ENCODE peak calls at places on chromosomes 2 and 18, in nine cellular contexts. One of them, this sample, is unnamed.
A peak's percentile ranks its signal among the peaks of the same experiment; 100 is the strongest.

GRCh38 chr2:181354626-181355025 is 102.6 kb upstream of the ITGA4 start:
- DNase-seq in stimulated activated naive CD8-positive, alpha-beta T cell treated with anti-CD3 and anti-CD28 coated beads, Interleukin-15, Interleukin-2, amounts not matched to agents 100 U/mL and 50 U/mL, for 24 hours: no peak
- DNase-seq in stimulated activated CD4-positive, alpha-beta T cell treated with anti-CD3 and anti-CD28 coated beads, TNF-alpha, amount 100 ng/mL, for 4 hours: no peak
- DNase-seq in hippocampal formation: no peak
- DNase-seq in HFFc6: peak; percentile 72
- DNase-seq in T-helper 9 cell: no peak
- DNase-seq in activated CD8-positive, alpha-beta memory T cell treated with anti-CD3 and anti-CD28 coated beads, Interleukin-2, amount 50 U/mL, for 48 hours: no peak
- DNase-seq in cerebellum: no peak
- DNase-seq in activated naive CD4-positive, alpha-beta T cell: no peak
- DNase-seq in this sample: no peak

GRCh38 chr18:1665064-1665463 is 760.4 kb downstream of the ADCYAP1 start:
- DNase-seq in stimulated activated naive CD8-positive, alpha-beta T cell treated with anti-CD3 and anti-CD28 coated beads, Interleukin-15, Interleukin-2, amounts not matched to agents 100 U/mL and 50 U/mL, for 24 hours: no peak
- DNase-seq in stimulated activated CD4-positive, alpha-beta T cell treated with anti-CD3 and anti-CD28 coated beads, TNF-alpha, amount 100 ng/mL, for 4 hours: no peak
- DNase-seq in hippocampal formation: no peak
- DNase-seq in HFFc6: no peak
- DNase-seq in T-helper 9 cell: no peak
- DNase-seq in activated CD8-positive, alpha-beta memory T cell treated with anti-CD3 and anti-CD28 coated beads, Interleukin-2, amount 50 U/mL, for 48 hours: no peak
- DNase-seq in cerebellum: no peak
- DNase-seq in activated naive CD4-positive, alpha-beta T cell: no peak
- DNase-seq in this sample: no peak

GRCh38 chr2:237791977-237792727 is 6.4 kb upstream of the RBM44 start:
- DNase-seq in stimulated activated naive CD8-positive, alpha-beta T cell treated with anti-CD3 and anti-CD28 coated beads, Interleukin-15, Interleukin-2, amounts not matched to agents 100 U/mL and 50 U/mL, for 24 hours: no peak
- DNase-seq in stimulated activated CD4-positive, alpha-beta T cell treated with anti-CD3 and anti-CD28 coated beads, TNF-alpha, amount 100 ng/mL, for 4 hours: no peak
- DNase-seq in hippocampal formation: no peak
- DNase-seq in HFFc6: peak; percentile 6
- DNase-seq in T-helper 9 cell: no peak
- DNase-seq in activated CD8-positive, alpha-beta memory T cell treated with anti-CD3 and anti-CD28 coated beads, Interleukin-2, amount 50 U/mL, for 48 hours: no peak
- DNase-seq in cerebellum: no peak
- DNase-seq in activated naive CD4-positive, alpha-beta T cell: no peak
- DNase-seq in this sample: no peak

GRCh38 chr18:2680216-2680792 is 24.8 kb downstream of the SMCHD1 start:
- DNase-seq in stimulated activated naive CD8-positive, alpha-beta T cell treated with anti-CD3 and anti-CD28 coated beads, Interleukin-15, Interleukin-2, amounts not matched to agents 100 U/mL and 50 U/mL, for 24 hours: no peak
- DNase-seq in stimulated activated CD4-positive, alpha-beta T cell treated with anti-CD3 and anti-CD28 coated beads, TNF-alpha, amount 100 ng/mL, for 4 hours: no peak
- DNase-seq in hippocampal formation: no peak
- DNase-seq in HFFc6: no peak
- DNase-seq in T-helper 9 cell: no peak
- DNase-seq in activated CD8-positive, alpha-beta memory T cell treated with anti-CD3 and anti-CD28 coated beads, Interleukin-2, amount 50 U/mL, for 48 hours: no peak
- DNase-seq in cerebellum: no peak
- DNase-seq in activated naive CD4-positive, alpha-beta T cell: no peak
- DNase-seq in this sample: no peak

GRCh38 chr2:66803651-66804050 is 368.7 kb downstream of the MEIS1 start:
- DNase-seq in stimulated activated naive CD8-positive, alpha-beta T cell treated with anti-CD3 and anti-CD28 coated beads, Interleukin-15, Interleukin-2, amounts not matched to agents 100 U/mL and 50 U/mL, for 24 hours: no peak
- DNase-seq in stimulated activated CD4-positive, alpha-beta T cell treated with anti-CD3 and anti-CD28 coated beads, TNF-alpha, amount 100 ng/mL, for 4 hours: no peak
- DNase-seq in hippocampal formation: no peak
- DNase-seq in HFFc6: peak; percentile 4
- DNase-seq in T-helper 9 cell: no peak
- DNase-seq in activated CD8-positive, alpha-beta memory T cell treated with anti-CD3 and anti-CD28 coated beads, Interleukin-2, amount 50 U/mL, for 48 hours: no peak
- DNase-seq in cerebellum: no peak
- DNase-seq in activated naive CD4-positive, alpha-beta T cell: no peak
- DNase-seq in this sample: no peak

GRCh38 chr2:202135111-202135874 is 62.2 kb downstream of the KIAA2012 start:
- DNase-seq in stimulated activated naive CD8-positive, alpha-beta T cell treated with anti-CD3 and anti-CD28 coated beads, Interleukin-15, Interleukin-2, amounts not matched to agents 100 U/mL and 50 U/mL, for 24 hours: no peak
- DNase-seq in stimulated activated CD4-positive, alpha-beta T cell treated with anti-CD3 and anti-CD28 coated beads, TNF-alpha, amount 100 ng/mL, for 4 hours: no peak
- DNase-seq in hippocampal formation: peak; percentile 10
- DNase-seq in HFFc6: peak; percentile 99
- DNase-seq in T-helper 9 cell: no peak
- DNase-seq in activated CD8-positive, alpha-beta memory T cell treated with anti-CD3 and anti-CD28 coated beads, Interleukin-2, amount 50 U/mL, for 48 hours: no peak
- DNase-seq in cerebellum: no peak
- DNase-seq in activated naive CD4-positive, alpha-beta T cell: no peak
- DNase-seq in this sample: no peak

GRCh38 chr18:78506031-78506461 is 473.6 kb upstream of the SALL3 start:
- DNase-seq in stimulated activated naive CD8-positive, alpha-beta T cell treated with anti-CD3 and anti-CD28 coated beads, Interleukin-15, Interleukin-2, amounts not matched to agents 100 U/mL and 50 U/mL, for 24 hours: no peak
- DNase-seq in stimulated activated CD4-positive, alpha-beta T cell treated with anti-CD3 and anti-CD28 coated beads, TNF-alpha, amount 100 ng/mL, for 4 hours: no peak
- DNase-seq in hippocampal formation: peak; percentile 42
- DNase-seq in HFFc6: no peak
- DNase-seq in T-helper 9 cell: no peak
- DNase-seq in activated CD8-positive, alpha-beta memory T cell treated with anti-CD3 and anti-CD28 coated beads, Interleukin-2, amount 50 U/mL, for 48 hours: no peak
- DNase-seq in cerebellum: no peak
- DNase-seq in activated naive CD4-positive, alpha-beta T cell: no peak
- DNase-seq in this sample: no peak

GRCh38 chr18:37450434-37451133 is 115.0 kb downstream of the CELF4 start:
- DNase-seq in stimulated activated naive CD8-positive, alpha-beta T cell treated with anti-CD3 and anti-CD28 coated beads, Interleukin-15, Interleukin-2, amounts not matched to agents 100 U/mL and 50 U/mL, for 24 hours: no peak
- DNase-seq in stimulated activated CD4-positive, alpha-beta T cell treated with anti-CD3 and anti-CD28 coated beads, TNF-alpha, amount 100 ng/mL, for 4 hours: no peak
- DNase-seq in hippocampal formation: no peak
- DNase-seq in HFFc6: peak; percentile 71
- DNase-seq in T-helper 9 cell: no peak
- DNase-seq in activated CD8-positive, alpha-beta memory T cell treated with anti-CD3 and anti-CD28 coated beads, Interleukin-2, amount 50 U/mL, for 48 hours: no peak
- DNase-seq in cerebellum: no peak
- DNase-seq in activated naive CD4-positive, alpha-beta T cell: no peak
- DNase-seq in this sample: no peak

GRCh38 chr18:77022556-77022955 is 110.0 kb downstream of the MBP start:
- DNase-seq in stimulated activated naive CD8-positive, alpha-beta T cell treated with anti-CD3 and anti-CD28 coated beads, Interleukin-15, Interleukin-2, amounts not matched to agents 100 U/mL and 50 U/mL, for 24 hours: no peak
- DNase-seq in stimulated activated CD4-positive, alpha-beta T cell treated with anti-CD3 and anti-CD28 coated beads, TNF-alpha, amount 100 ng/mL, for 4 hours: no peak
- DNase-seq in hippocampal formation: no peak
- DNase-seq in HFFc6: no peak
- DNase-seq in T-helper 9 cell: no peak
- DNase-seq in activated CD8-positive, alpha-beta memory T cell treated with anti-CD3 and anti-CD28 coated beads, Interleukin-2, amount 50 U/mL, for 48 hours: no peak
- DNase-seq in cerebellum: no peak
- DNase-seq in activated naive CD4-positive, alpha-beta T cell: no peak
- DNase-seq in this sample: no peak

GRCh38 chr18:75915941-75916640 is 488.6 kb upstream of the SMIM21 start:
- DNase-seq in stimulated activated naive CD8-positive, alpha-beta T cell treated with anti-CD3 and anti-CD28 coated beads, Interleukin-15, Interleukin-2, amounts not matched to agents 100 U/mL and 50 U/mL, for 24 hours: peak; percentile 4
- DNase-seq in stimulated activated CD4-positive, alpha-beta T cell treated with anti-CD3 and anti-CD28 coated beads, TNF-alpha, amount 100 ng/mL, for 4 hours: no peak
- DNase-seq in hippocampal formation: peak; percentile 5
- DNase-seq in HFFc6: no peak
- DNase-seq in T-helper 9 cell: no peak
- DNase-seq in activated CD8-positive, alpha-beta memory T cell treated with anti-CD3 and anti-CD28 coated beads, Interleukin-2, amount 50 U/mL, for 48 hours: no peak
- DNase-seq in cerebellum: peak; percentile 62
- DNase-seq in activated naive CD4-positive, alpha-beta T cell: no peak
- DNase-seq in this sample: no peak

GRCh38 chr2:217263796-217264195 is 403.9 kb upstream of the TNP1 start:
- DNase-seq in stimulated activated naive CD8-positive, alpha-beta T cell treated with anti-CD3 and anti-CD28 coated beads, Interleukin-15, Interleukin-2, amounts not matched to agents 100 U/mL and 50 U/mL, for 24 hours: no peak
- DNase-seq in stimulated activated CD4-positive, alpha-beta T cell treated with anti-CD3 and anti-CD28 coated beads, TNF-alpha, amount 100 ng/mL, for 4 hours: no peak
- DNase-seq in hippocampal formation: no peak
- DNase-seq in HFFc6: no peak
- DNase-seq in T-helper 9 cell: no peak
- DNase-seq in activated CD8-positive, alpha-beta memory T cell treated with anti-CD3 and anti-CD28 coated beads, Interleukin-2, amount 50 U/mL, for 48 hours: no peak
- DNase-seq in cerebellum: peak; percentile 5
- DNase-seq in activated naive CD4-positive, alpha-beta T cell: no peak
- DNase-seq in this sample: no peak

GRCh38 chr18:44698518-44698917 is 17.8 kb downstream of the SETBP1 start:
- DNase-seq in stimulated activated naive CD8-positive, alpha-beta T cell treated with anti-CD3 and anti-CD28 coated beads, Interleukin-15, Interleukin-2, amounts not matched to agents 100 U/mL and 50 U/mL, for 24 hours: no peak
- DNase-seq in stimulated activated CD4-positive, alpha-beta T cell treated with anti-CD3 and anti-CD28 coated beads, TNF-alpha, amount 100 ng/mL, for 4 hours: no peak
- DNase-seq in hippocampal formation: no peak
- DNase-seq in HFFc6: no peak
- DNase-seq in T-helper 9 cell: no peak
- DNase-seq in activated CD8-positive, alpha-beta memory T cell treated with anti-CD3 and anti-CD28 coated beads, Interleukin-2, amount 50 U/mL, for 48 hours: no peak
- DNase-seq in cerebellum: no peak
- DNase-seq in activated naive CD4-positive, alpha-beta T cell: no peak
- DNase-seq in this sample: no peak

GRCh38 chr2:11753452-11753885 is 7.0 kb downstream of the LPIN1 start:
- DNase-seq in stimulated activated naive CD8-positive, alpha-beta T cell treated with anti-CD3 and anti-CD28 coated beads, Interleukin-15, Interleukin-2, amounts not matched to agents 100 U/mL and 50 U/mL, for 24 hours: peak; percentile 47
- DNase-seq in stimulated activated CD4-positive, alpha-beta T cell treated with anti-CD3 and anti-CD28 coated beads, TNF-alpha, amount 100 ng/mL, for 4 hours: no peak
- DNase-seq in hippocampal formation: no peak
- DNase-seq in HFFc6: no peak
- DNase-seq in T-helper 9 cell: no peak
- DNase-seq in activated CD8-positive, alpha-beta memory T cell treated with anti-CD3 and anti-CD28 coated beads, Interleukin-2, amount 50 U/mL, for 48 hours: peak; percentile 64
- DNase-seq in cerebellum: no peak
- DNase-seq in activated naive CD4-positive, alpha-beta T cell: no peak
- DNase-seq in this sample: peak; percentile 63

GRCh38 chr2:3659447-3660432 is 1.7 kb downstream of the ALLC start:
- DNase-seq in stimulated activated naive CD8-positive, alpha-beta T cell treated with anti-CD3 and anti-CD28 coated beads, Interleukin-15, Interleukin-2, amounts not matched to agents 100 U/mL and 50 U/mL, for 24 hours: no peak
- DNase-seq in stimulated activated CD4-positive, alpha-beta T cell treated with anti-CD3 and anti-CD28 coated beads, TNF-alpha, amount 100 ng/mL, for 4 hours: no peak
- DNase-seq in hippocampal formation: no peak
- DNase-seq in HFFc6: no peak
- DNase-seq in T-helper 9 cell: no peak
- DNase-seq in activated CD8-positive, alpha-beta memory T cell treated with anti-CD3 and anti-CD28 coated beads, Interleukin-2, amount 50 U/mL, for 48 hours: no peak
- DNase-seq in cerebellum: no peak
- DNase-seq in activated naive CD4-positive, alpha-beta T cell: no peak
- DNase-seq in this sample: no peak

GRCh38 chr2:239258248-239258647 is 142.6 kb downstream of the HDAC4 start:
- DNase-seq in stimulated activated naive CD8-positive, alpha-beta T cell treated with anti-CD3 and anti-CD28 coated beads, Interleukin-15, Interleukin-2, amounts not matched to agents 100 U/mL and 50 U/mL, for 24 hours: no peak
- DNase-seq in stimulated activated CD4-positive, alpha-beta T cell treated with anti-CD3 and anti-CD28 coated beads, TNF-alpha, amount 100 ng/mL, for 4 hours: no peak
- DNase-seq in hippocampal formation: no peak
- DNase-seq in HFFc6: no peak
- DNase-seq in T-helper 9 cell: no peak
- DNase-seq in activated CD8-positive, alpha-beta memory T cell treated with anti-CD3 and anti-CD28 coated beads, Interleukin-2, amount 50 U/mL, for 48 hours: no peak
- DNase-seq in cerebellum: no peak
- DNase-seq in activated naive CD4-positive, alpha-beta T cell: no peak
- DNase-seq in this sample: no peak

GRCh38 chr2:150485114-150485870 is 2.2 kb downstream of the RND3 start:
- DNase-seq in stimulated activated naive CD8-positive, alpha-beta T cell treated with anti-CD3 and anti-CD28 coated beads, Interleukin-15, Interleukin-2, amounts not matched to agents 100 U/mL and 50 U/mL, for 24 hours: peak; percentile 3
- DNase-seq in stimulated activated CD4-positive, alpha-beta T cell treated with anti-CD3 and anti-CD28 coated beads, TNF-alpha, amount 100 ng/mL, for 4 hours: no peak
- DNase-seq in hippocampal formation: peak; percentile 14
- DNase-seq in HFFc6: peak; percentile 76
- DNase-seq in T-helper 9 cell: no peak
- DNase-seq in activated CD8-positive, alpha-beta memory T cell treated with anti-CD3 and anti-CD28 coated beads, Interleukin-2, amount 50 U/mL, for 48 hours: peak; percentile 50
- DNase-seq in cerebellum: peak; percentile 2
- DNase-seq in activated naive CD4-positive, alpha-beta T cell: no peak
- DNase-seq in this sample: peak; percentile 85

GRCh38 chr2:20453087-20453486 is 6.2 kb downstream of the RHOB start:
- DNase-seq in stimulated activated naive CD8-positive, alpha-beta T cell treated with anti-CD3 and anti-CD28 coated beads, Interleukin-15, Interleukin-2, amounts not matched to agents 100 U/mL and 50 U/mL, for 24 hours: no peak
- DNase-seq in stimulated activated CD4-positive, alpha-beta T cell treated with anti-CD3 and anti-CD28 coated beads, TNF-alpha, amount 100 ng/mL, for 4 hours: no peak
- DNase-seq in hippocampal formation: no peak
- DNase-seq in HFFc6: no peak
- DNase-seq in T-helper 9 cell: no peak
- DNase-seq in activated CD8-positive, alpha-beta memory T cell treated with anti-CD3 and anti-CD28 coated beads, Interleukin-2, amount 50 U/mL, for 48 hours: no peak
- DNase-seq in cerebellum: no peak
- DNase-seq in activated naive CD4-positive, alpha-beta T cell: no peak
- DNase-seq in this sample: no peak

GRCh38 chr2:98654702-98655488 is 46.5 kb downstream of the UNC50 start:
- DNase-seq in stimulated activated naive CD8-positive, alpha-beta T cell treated with anti-CD3 and anti-CD28 coated beads, Interleukin-15, Interleukin-2, amounts not matched to agents 100 U/mL and 50 U/mL, for 24 hours: peak; percentile 42
- DNase-seq in stimulated activated CD4-positive, alpha-beta T cell treated with anti-CD3 and anti-CD28 coated beads, TNF-alpha, amount 100 ng/mL, for 4 hours: no peak
- DNase-seq in hippocampal formation: no peak
- DNase-seq in HFFc6: no peak
- DNase-seq in T-helper 9 cell: no peak
- DNase-seq in activated CD8-positive, alpha-beta memory T cell treated with anti-CD3 and anti-CD28 coated beads, Interleukin-2, amount 50 U/mL, for 48 hours: no peak
- DNase-seq in cerebellum: no peak
- DNase-seq in activated naive CD4-positive, alpha-beta T cell: no peak
- DNase-seq in this sample: no peak

GRCh38 chr2:65231121-65231520 is 3.5 kb downstream of the ACTR2 start:
- DNase-seq in stimulated activated naive CD8-positive, alpha-beta T cell treated with anti-CD3 and anti-CD28 coated beads, Interleukin-15, Interleukin-2, amounts not matched to agents 100 U/mL and 50 U/mL, for 24 hours: no peak
- DNase-seq in stimulated activated CD4-positive, alpha-beta T cell treated with anti-CD3 and anti-CD28 coated beads, TNF-alpha, amount 100 ng/mL, for 4 hours: no peak
- DNase-seq in hippocampal formation: no peak
- DNase-seq in HFFc6: peak; percentile 26
- DNase-seq in T-helper 9 cell: no peak
- DNase-seq in activated CD8-positive, alpha-beta memory T cell treated with anti-CD3 and anti-CD28 coated beads, Interleukin-2, amount 50 U/mL, for 48 hours: no peak
- DNase-seq in cerebellum: no peak
- DNase-seq in activated naive CD4-positive, alpha-beta T cell: no peak
- DNase-seq in this sample: no peak

GRCh38 chr2:240566203-240567136 is 1.8 kb upstream of the RNPEPL1 start:
- DNase-seq in stimulated activated naive CD8-positive, alpha-beta T cell treated with anti-CD3 and anti-CD28 coated beads, Interleukin-15, Interleukin-2, amounts not matched to agents 100 U/mL and 50 U/mL, for 24 hours: peak; percentile 98
- DNase-seq in stimulated activated CD4-positive, alpha-beta T cell treated with anti-CD3 and anti-CD28 coated beads, TNF-alpha, amount 100 ng/mL, for 4 hours: peak; percentile 89
- DNase-seq in hippocampal formation: peak; percentile 86
- DNase-seq in HFFc6: peak; percentile 62
- DNase-seq in T-helper 9 cell: peak; percentile 91
- DNase-seq in activated CD8-positive, alpha-beta memory T cell treated with anti-CD3 and anti-CD28 coated beads, Interleukin-2, amount 50 U/mL, for 48 hours: peak; percentile 97
- DNase-seq in cerebellum: peak; percentile 88
- DNase-seq in activated naive CD4-positive, alpha-beta T cell: peak; percentile 85
- DNase-seq in this sample: peak; percentile 88

GRCh38 chr2:121093735-121094520 is 191.1 kb downstream of the TFCP2L1 start:
- DNase-seq in stimulated activated naive CD8-positive, alpha-beta T cell treated with anti-CD3 and anti-CD28 coated beads, Interleukin-15, Interleukin-2, amounts not matched to agents 100 U/mL and 50 U/mL, for 24 hours: no peak
- DNase-seq in stimulated activated CD4-positive, alpha-beta T cell treated with anti-CD3 and anti-CD28 coated beads, TNF-alpha, amount 100 ng/mL, for 4 hours: no peak
- DNase-seq in hippocampal formation: no peak
- DNase-seq in HFFc6: peak; percentile 37
- DNase-seq in T-helper 9 cell: no peak
- DNase-seq in activated CD8-positive, alpha-beta memory T cell treated with anti-CD3 and anti-CD28 coated beads, Interleukin-2, amount 50 U/mL, for 48 hours: no peak
- DNase-seq in cerebellum: no peak
- DNase-seq in activated naive CD4-positive, alpha-beta T cell: no peak
- DNase-seq in this sample: no peak

GRCh38 chr2:216770050-216770449 is 74.7 kb upstream of the IGFBP5 start:
- DNase-seq in stimulated activated naive CD8-positive, alpha-beta T cell treated with anti-CD3 and anti-CD28 coated beads, Interleukin-15, Interleukin-2, amounts not matched to agents 100 U/mL and 50 U/mL, for 24 hours: no peak
- DNase-seq in stimulated activated CD4-positive, alpha-beta T cell treated with anti-CD3 and anti-CD28 coated beads, TNF-alpha, amount 100 ng/mL, for 4 hours: no peak
- DNase-seq in hippocampal formation: no peak
- DNase-seq in HFFc6: no peak
- DNase-seq in T-helper 9 cell: no peak
- DNase-seq in activated CD8-positive, alpha-beta memory T cell treated with anti-CD3 and anti-CD28 coated beads, Interleukin-2, amount 50 U/mL, for 48 hours: no peak
- DNase-seq in cerebellum: no peak
- DNase-seq in activated naive CD4-positive, alpha-beta T cell: no peak
- DNase-seq in this sample: no peak

GRCh38 chr2:218039171-218039570 is 29.9 kb upstream of the RUFY4 start:
- DNase-seq in stimulated activated naive CD8-positive, alpha-beta T cell treated with anti-CD3 and anti-CD28 coated beads, Interleukin-15, Interleukin-2, amounts not matched to agents 100 U/mL and 50 U/mL, for 24 hours: no peak
- DNase-seq in stimulated activated CD4-positive, alpha-beta T cell treated with anti-CD3 and anti-CD28 coated beads, TNF-alpha, amount 100 ng/mL, for 4 hours: no peak
- DNase-seq in hippocampal formation: no peak
- DNase-seq in HFFc6: peak; percentile 22
- DNase-seq in T-helper 9 cell: no peak
- DNase-seq in activated CD8-positive, alpha-beta memory T cell treated with anti-CD3 and anti-CD28 coated beads, Interleukin-2, amount 50 U/mL, for 48 hours: peak; percentile 22
- DNase-seq in cerebellum: no peak
- DNase-seq in activated naive CD4-positive, alpha-beta T cell: no peak
- DNase-seq in this sample: no peak

GRCh38 chr2:239543696-239544095 is 142.9 kb upstream of the HDAC4 start:
- DNase-seq in stimulated activated naive CD8-positive, alpha-beta T cell treated with anti-CD3 and anti-CD28 coated beads, Interleukin-15, Interleukin-2, amounts not matched to agents 100 U/mL and 50 U/mL, for 24 hours: no peak
- DNase-seq in stimulated activated CD4-positive, alpha-beta T cell treated with anti-CD3 and anti-CD28 coated beads, TNF-alpha, amount 100 ng/mL, for 4 hours: no peak
- DNase-seq in hippocampal formation: no peak
- DNase-seq in HFFc6: no peak
- DNase-seq in T-helper 9 cell: no peak
- DNase-seq in activated CD8-positive, alpha-beta memory T cell treated with anti-CD3 and anti-CD28 coated beads, Interleukin-2, amount 50 U/mL, for 48 hours: no peak
- DNase-seq in cerebellum: no peak
- DNase-seq in activated naive CD4-positive, alpha-beta T cell: no peak
- DNase-seq in this sample: no peak

GRCh38 chr2:171289336-171289735 is 128.6 kb upstream of the TLK1 start:
- DNase-seq in stimulated activated naive CD8-positive, alpha-beta T cell treated with anti-CD3 and anti-CD28 coated beads, Interleukin-15, Interleukin-2, amounts not matched to agents 100 U/mL and 50 U/mL, for 24 hours: no peak
- DNase-seq in stimulated activated CD4-positive, alpha-beta T cell treated with anti-CD3 and anti-CD28 coated beads, TNF-alpha, amount 100 ng/mL, for 4 hours: no peak
- DNase-seq in hippocampal formation: no peak
- DNase-seq in HFFc6: no peak
- DNase-seq in T-helper 9 cell: no peak
- DNase-seq in activated CD8-positive, alpha-beta memory T cell treated with anti-CD3 and anti-CD28 coated beads, Interleukin-2, amount 50 U/mL, for 48 hours: no peak
- DNase-seq in cerebellum: no peak
- DNase-seq in activated naive CD4-positive, alpha-beta T cell: no peak
- DNase-seq in this sample: no peak

GRCh38 chr2:85037622-85038021 is 66.7 kb downstream of the KCMF1 start:
- DNase-seq in stimulated activated naive CD8-positive, alpha-beta T cell treated with anti-CD3 and anti-CD28 coated beads, Interleukin-15, Interleukin-2, amounts not matched to agents 100 U/mL and 50 U/mL, for 24 hours: no peak
- DNase-seq in stimulated activated CD4-positive, alpha-beta T cell treated with anti-CD3 and anti-CD28 coated beads, TNF-alpha, amount 100 ng/mL, for 4 hours: no peak
- DNase-seq in hippocampal formation: no peak
- DNase-seq in HFFc6: no peak
- DNase-seq in T-helper 9 cell: no peak
- DNase-seq in activated CD8-positive, alpha-beta memory T cell treated with anti-CD3 and anti-CD28 coated beads, Interleukin-2, amount 50 U/mL, for 48 hours: no peak
- DNase-seq in cerebellum: peak; percentile 27
- DNase-seq in activated naive CD4-positive, alpha-beta T cell: no peak
- DNase-seq in this sample: no peak

GRCh38 chr2:201779996-201780673 is 598 bp downstream of the ALS2 start:
- DNase-seq in stimulated activated naive CD8-positive, alpha-beta T cell treated with anti-CD3 and anti-CD28 coated beads, Interleukin-15, Interleukin-2, amounts not matched to agents 100 U/mL and 50 U/mL, for 24 hours: no peak
- DNase-seq in stimulated activated CD4-positive, alpha-beta T cell treated with anti-CD3 and anti-CD28 coated beads, TNF-alpha, amount 100 ng/mL, for 4 hours: no peak
- DNase-seq in hippocampal formation: no peak
- DNase-seq in HFFc6: no peak
- DNase-seq in T-helper 9 cell: no peak
- DNase-seq in activated CD8-positive, alpha-beta memory T cell treated with anti-CD3 and anti-CD28 coated beads, Interleukin-2, amount 50 U/mL, for 48 hours: no peak
- DNase-seq in cerebellum: no peak
- DNase-seq in activated naive CD4-positive, alpha-beta T cell: no peak
- DNase-seq in this sample: peak; percentile 56

GRCh38 chr18:62458346-62458745 is 64.5 kb upstream of the ZCCHC2 start:
- DNase-seq in stimulated activated naive CD8-positive, alpha-beta T cell treated with anti-CD3 and anti-CD28 coated beads, Interleukin-15, Interleukin-2, amounts not matched to agents 100 U/mL and 50 U/mL, for 24 hours: no peak
- DNase-seq in stimulated activated CD4-positive, alpha-beta T cell treated with anti-CD3 and anti-CD28 coated beads, TNF-alpha, amount 100 ng/mL, for 4 hours: no peak
- DNase-seq in hippocampal formation: no peak
- DNase-seq in HFFc6: no peak
- DNase-seq in T-helper 9 cell: no peak
- DNase-seq in activated CD8-positive, alpha-beta memory T cell treated with anti-CD3 and anti-CD28 coated beads, Interleukin-2, amount 50 U/mL, for 48 hours: no peak
- DNase-seq in cerebellum: no peak
- DNase-seq in activated naive CD4-positive, alpha-beta T cell: no peak
- DNase-seq in this sample: peak; percentile 15

GRCh38 chr2:72915076-72915906 is 2.0 kb upstream of the EMX1 start:
- DNase-seq in stimulated activated naive CD8-positive, alpha-beta T cell treated with anti-CD3 and anti-CD28 coated beads, Interleukin-15, Interleukin-2, amounts not matched to agents 100 U/mL and 50 U/mL, for 24 hours: no peak
- DNase-seq in stimulated activated CD4-positive, alpha-beta T cell treated with anti-CD3 and anti-CD28 coated beads, TNF-alpha, amount 100 ng/mL, for 4 hours: no peak
- DNase-seq in hippocampal formation: no peak
- DNase-seq in HFFc6: no peak
- DNase-seq in T-helper 9 cell: no peak
- DNase-seq in activated CD8-positive, alpha-beta memory T cell treated with anti-CD3 and anti-CD28 coated beads, Interleukin-2, amount 50 U/mL, for 48 hours: peak; percentile 55
- DNase-seq in cerebellum: no peak
- DNase-seq in activated naive CD4-positive, alpha-beta T cell: no peak
- DNase-seq in this sample: no peak

GRCh38 chr2:150974864-150975263 is 286.8 kb downstream of the RBM43 start:
- DNase-seq in stimulated activated naive CD8-positive, alpha-beta T cell treated with anti-CD3 and anti-CD28 coated beads, Interleukin-15, Interleukin-2, amounts not matched to agents 100 U/mL and 50 U/mL, for 24 hours: no peak
- DNase-seq in stimulated activated CD4-positive, alpha-beta T cell treated with anti-CD3 and anti-CD28 coated beads, TNF-alpha, amount 100 ng/mL, for 4 hours: no peak
- DNase-seq in hippocampal formation: no peak
- DNase-seq in HFFc6: no peak
- DNase-seq in T-helper 9 cell: no peak
- DNase-seq in activated CD8-positive, alpha-beta memory T cell treated with anti-CD3 and anti-CD28 coated beads, Interleukin-2, amount 50 U/mL, for 48 hours: no peak
- DNase-seq in cerebellum: no peak
- DNase-seq in activated naive CD4-positive, alpha-beta T cell: no peak
- DNase-seq in this sample: no peak

GRCh38 chr2:106193977-106194778 is at the start of gene UXS1:
- DNase-seq in stimulated activated naive CD8-positive, alpha-beta T cell treated with anti-CD3 and anti-CD28 coated beads, Interleukin-15, Interleukin-2, amounts not matched to agents 100 U/mL and 50 U/mL, for 24 hours: peak; percentile 99
- DNase-seq in stimulated activated CD4-positive, alpha-beta T cell treated with anti-CD3 and anti-CD28 coated beads, TNF-alpha, amount 100 ng/mL, for 4 hours: peak; percentile 98
- DNase-seq in hippocampal formation: peak; percentile 94
- DNase-seq in HFFc6: peak; percentile 96
- DNase-seq in T-helper 9 cell: peak; percentile 96
- DNase-seq in activated CD8-positive, alpha-beta memory T cell treated with anti-CD3 and anti-CD28 coated beads, Interleukin-2, amount 50 U/mL, for 48 hours: peak; percentile 98
- DNase-seq in cerebellum: peak; percentile 97
- DNase-seq in activated naive CD4-positive, alpha-beta T cell: peak; percentile 96
- DNase-seq in this sample: peak; percentile 95